ENCODE peak calls at places on chromosome 19, in ten cellular contexts. F, K, V, E, T, W, J, R, O and Q are unnamed samples.

GRCh38 chr19:3683866-3684816 is 16.1 kb downstream of the PIP5K1C start:
- DNase-seq in W (no peak), J (no peak), E (no peak), O (no peak), R (no peak), K (no peak), T (no peak), V (no peak), F (no peak), Q (peak; percentile 46)

GRCh38 chr19:39448271-39448670 is 2.9 kb downstream of the SUPT5H start:
- DNase-seq in K (no peak), R (no peak), W (no peak), O (no peak), V (no peak), T (no peak), J (no peak), E (no peak), F (no peak), Q (no peak)

GRCh38 chr19:4098493-4098892 is 25.4 kb downstream of the MAP2K2 start:
- DNase-seq in V (no peak), J (no peak), O (no peak), K (no peak), E (peak; percentile 75), R (no peak), W (no peak), F (no peak), T (no peak), Q (no peak)

GRCh38 chr19:40702337-40703012 is 12.0 kb upstream of the NUMBL start:
- DNase-seq in W (no peak), O (no peak), E (peak; percentile 39), V (peak; percentile 59), T (peak; percentile 70), J (no peak), K (no peak), R (no peak), F (no peak), Q (no peak)

GRCh38 chr19:45446295-45446694 is 21.5 kb upstream of the FOSB start:
- DNase-seq in J (no peak), R (no peak), V (no peak), F (no peak), E (no peak), W (no peak), K (no peak), T (peak; percentile 49), O (no peak), Q (no peak)

GRCh38 chr19:9848060-9848459 is 12.9 kb downstream of the PIN1 start:
- DNase-seq in V (no peak), E (no peak), K (no peak), O (no peak), R (no peak), F (no peak), T (peak; percentile 65), J (no peak), W (no peak), Q (no peak)

GRCh38 chr19:56995298-56995697 is 124.5 kb upstream of the USP29 start:
- DNase-seq in E (no peak), T (no peak), W (no peak), O (no peak), R (no peak), K (peak; percentile 56), F (no peak), V (no peak), J (no peak), Q (no peak)

GRCh38 chr19:3881272-3882040 is 971 bp downstream of the ATCAY start:
- DNase-seq in O (no peak), V (no peak), J (no peak), F (no peak), W (no peak), E (no peak), R (no peak), T (peak; percentile 52), K (no peak), Q (no peak)

GRCh38 chr19:50820086-50820485 is 3.5 kb downstream of the KLK1 start:
- DNase-seq in E (no peak), O (no peak), W (no peak), R (no peak), F (no peak), J (no peak), V (no peak), T (no peak), K (no peak), Q (no peak)

GRCh38 chr19:29665215-29665825 is at the start of gene PLEKHF1:
- DNase-seq in T (peak; percentile 93), E (peak; percentile 89), K (peak; percentile 91), W (peak; percentile 38), R (peak; percentile 95), J (peak; percentile 89), V (peak; percentile 93), O (peak; percentile 94), F (peak; percentile 98), Q (peak; percentile 91)

GRCh38 chr19:2049741-2050348 is 1.2 kb downstream of the MKNK2 start:
- DNase-seq in K (peak; percentile 83), O (peak; percentile 94), W (no peak), F (peak; percentile 89), J (peak; percentile 92), E (peak; percentile 81), R (peak; percentile 96), V (peak; percentile 80), T (peak; percentile 60), Q (peak; percentile 94)

GRCh38 chr19:39506944-39507714 is 7.8 kb upstream of the SELENOV start:
- DNase-seq in E (no peak), T (peak; percentile 95), K (peak; percentile 59), O (no peak), W (no peak), J (no peak), R (no peak), V (no peak), F (no peak), Q (no peak)

GRCh38 chr19:7397687-7398086 is 49.0 kb downstream of the ARHGEF18 start:
- DNase-seq in K (no peak), F (no peak), O (no peak), R (no peak), T (no peak), W (no peak), V (no peak), J (no peak), E (no peak), Q (no peak)
- H3K27ac ChIP-seq in K (no peak overlapping the region), F (peak overlapping the region; percentile 84), O (peak overlapping the region; percentile 63), R (no peak overlapping the region), T (no peak overlapping the region), W (no peak overlapping the region), V (no peak overlapping the region), J (no peak overlapping the region), E (no peak overlapping the region), Q (peak overlapping the region; percentile 69)

DNA sequence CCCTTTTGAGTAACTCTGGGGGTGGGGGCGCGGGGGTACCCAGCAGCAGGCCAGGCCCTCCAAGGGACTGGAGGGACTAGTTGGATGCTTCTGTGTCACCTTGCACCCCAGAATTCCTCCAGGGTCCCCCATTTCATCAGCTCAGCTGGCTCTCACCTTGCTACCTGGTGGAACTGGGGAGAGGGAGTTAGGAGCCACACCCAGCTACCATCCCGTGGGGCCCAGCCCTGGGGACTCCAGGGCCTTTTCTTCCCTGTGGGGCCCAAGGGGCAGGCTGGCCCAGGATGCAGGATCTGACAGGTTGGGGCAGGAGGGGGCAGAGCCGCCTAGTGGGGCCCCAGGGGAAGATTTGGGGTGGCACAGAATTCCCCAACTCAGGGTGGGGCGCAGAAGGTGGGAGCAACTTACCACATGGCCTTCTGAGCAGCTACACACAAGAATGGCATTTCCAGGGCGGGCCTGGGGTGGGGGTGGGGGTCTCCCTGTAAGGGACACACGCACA is 32.8 kb upstream of the NANOS3 start:
- DNase-seq in K (no peak), J (no peak), F (no peak), V (no peak), T (no peak), O (no peak), R (no peak), E (no peak), W (no peak), Q (no peak)
- TF ChIP-seq CTCF in K (no peak), J (no peak), F (no peak), V (no peak), T (no peak), O (no peak), R (no peak), E (no peak), W (no peak), Q (no peak)

GRCh38 chr19:7870571-7871279 is 3.5 kb downstream of the PRR36 start:
- DNase-seq in K (peak; percentile 84), O (peak; percentile 80), W (no peak), E (peak; percentile 33), T (peak; percentile 88), J (no peak), R (no peak), F (no peak), V (peak; percentile 52), Q (no peak)

GRCh38 chr19:7871280-7871529 is 3.0 kb downstream of the PRR36 start:
- DNase-seq in O (no peak), K (no peak), T (no peak), W (no peak), V (no peak), J (no peak), R (no peak), F (no peak), E (no peak), Q (no peak)

GRCh38 chr19:7872306-7873204 is 1.6 kb downstream of the PRR36 start:
- DNase-seq in V (no peak), J (no peak), O (no peak), T (no peak), E (no peak), R (no peak), K (peak; percentile 55), W (no peak), F (no peak), Q (no peak)

GRCh38 chr19:7869910-7870511 is 4.2 kb downstream of the PRR36 start:
- DNase-seq in E (peak; percentile 29), J (no peak), W (no peak), T (peak; percentile 81), R (no peak), F (no peak), O (peak; percentile 79), K (peak; percentile 86), V (peak; percentile 55), Q (peak; percentile 70)

DNA sequence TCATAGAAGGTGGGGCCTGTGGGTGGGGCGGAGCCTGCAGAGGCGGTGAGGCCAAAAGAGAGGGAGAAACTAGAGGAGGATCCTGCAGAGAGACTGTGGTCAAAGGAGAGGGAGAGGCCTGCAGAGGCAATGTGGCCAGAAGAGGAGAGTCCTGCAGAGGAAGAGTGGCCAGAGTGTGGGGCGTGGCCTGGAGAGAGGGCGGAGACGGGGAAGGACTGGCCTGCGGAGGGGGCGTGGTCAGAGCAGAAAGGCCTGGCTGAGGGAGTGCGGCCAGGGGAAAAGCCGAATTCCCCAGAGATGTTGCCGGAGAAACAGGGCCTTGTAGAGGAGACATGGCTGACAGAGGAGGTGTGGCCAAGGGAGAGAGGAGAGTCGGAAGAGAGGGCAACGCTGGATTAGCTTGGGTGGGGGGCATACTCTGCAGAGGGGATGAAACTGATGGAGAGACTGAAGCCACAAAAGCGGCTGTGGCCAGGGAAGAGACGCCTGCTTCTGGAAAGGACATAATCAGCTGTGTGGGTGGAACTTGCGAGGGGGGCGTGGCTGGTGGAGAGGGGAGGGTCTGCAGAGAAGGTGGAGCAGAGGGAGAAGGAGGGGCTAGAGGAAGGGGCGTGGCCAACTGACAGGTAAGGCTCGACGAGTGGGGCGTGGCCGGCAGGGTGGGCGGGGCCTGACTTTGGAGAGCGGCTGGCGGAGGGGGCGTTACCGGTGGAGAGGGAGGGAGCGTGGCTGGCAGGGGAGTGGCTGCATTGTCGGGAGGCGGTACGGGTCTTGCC is 2.5 kb downstream of the PRR36 start:
- DNase-seq in R (peak; percentile 91), F (peak; percentile 96), O (peak; percentile 98), J (no peak), K (peak; percentile 92), E (peak; percentile 88), V (peak; percentile 82), W (peak; percentile 29), T (peak; percentile 99), Q (peak; percentile 96)
- H3K4me3 ChIP-seq in R (peak overlapping the region; percentile 7), F (no peak overlapping the region), O (no peak overlapping the region), J (peak overlapping the region; percentile 56), K (peak overlapping the region; percentile 9), E (no peak overlapping the region), V (no peak overlapping the region), W (peak overlapping the region; percentile 53), T (no peak overlapping the region), Q (peak overlapping the region; percentile 29)

GRCh38 chr19:5530701-5531100 is 37.1 kb downstream of the TINCR start:
- DNase-seq in E (no peak), V (no peak), T (no peak), K (no peak), R (no peak), O (no peak), W (no peak), F (no peak), J (no peak), Q (no peak)
- H3K27ac ChIP-seq in E (no peak overlapping the region), V (no peak overlapping the region), T (no peak overlapping the region), K (no peak overlapping the region), R (no peak overlapping the region), O (no peak overlapping the region), W (no peak overlapping the region), F (no peak overlapping the region), J (no peak overlapping the region), Q (no peak overlapping the region)